ENCODE peak calls at places on chromosomes 12 and 14, in eight cellular contexts. I is Peyer's patch, O is HCT116, C is AG04450, P is tibial artery, V is GM23248, E is body of pancreas, N is aorta. A is an unnamed sample.

GRCh38 chr14:69312608-69313007 is 52.6 kb downstream of the GALNT16 start:
- DNase-seq in C (no peak), N (peak; percentile 37), O (no peak), V (no peak), E (no peak), I (no peak), P (no peak), A (no peak)

GRCh38 chr12:79006306-79006705 is 141.7 kb downstream of the SYT1 start:
- DNase-seq in O (peak; percentile 12), I (no peak), E (no peak), P (no peak), C (no peak), V (peak; percentile 23), N (no peak), A (no peak)

GRCh38 chr12:67698711-67699603 is 50.4 kb downstream of the DYRK2 start:
- DNase-seq in O (no peak), C (no peak), P (no peak), E (no peak), I (peak; percentile 18), N (no peak), V (peak; percentile 90), A (no peak)

GRCh38 chr14:73489481-73490175 is 1.1 kb upstream of the RIOX1 start:
- DNase-seq in I (no peak), P (no peak), V (no peak), N (no peak), E (no peak), C (no peak), O (no peak), A (no peak)

GRCh38 chr14:55889124-55889523 is 229.1 kb upstream of the PELI2 start:
- DNase-seq in O (no peak), V (no peak), I (no peak), P (no peak), C (no peak), E (peak; percentile 72), N (no peak), A (no peak)

GRCh38 chr14:35229495-35230089 is 62.6 kb upstream of the PSMA6 start:
- DNase-seq in N (no peak), O (no peak), I (no peak), V (no peak), E (no peak), P (no peak), C (no peak), A (no peak)

GRCh38 chr14:68703093-68703492 is 89.8 kb downstream of the ZFP36L1 start:
- DNase-seq in N (no peak), P (no peak), O (no peak), C (no peak), E (peak; percentile 50), V (peak; percentile 91), I (peak; percentile 43), A (no peak)

GRCh38 chr14:93369393-93370266 is 22.6 kb downstream of the COX8C start:
- DNase-seq in I (peak; percentile 49), N (no peak), V (no peak), O (no peak), C (no peak), E (no peak), P (no peak), A (no peak)

GRCh38 chr12:113981876-113982275 is 15.8 kb upstream of the RBM19 start:
- DNase-seq in O (no peak), V (no peak), E (no peak), C (no peak), I (no peak), N (peak; percentile 74), P (no peak), A (no peak)

GRCh38 chr12:6829532-6830220 is 1.5 kb downstream of the P3H3 start:
- DNase-seq in E (no peak), I (peak; percentile 32), V (peak; percentile 44), N (no peak), P (no peak), O (peak; percentile 63), C (no peak), A (peak; percentile 15)

GRCh38 chr12:120992989-120993388 is 14.6 kb downstream of the HNF1A start:
- DNase-seq in N (no peak), P (no peak), I (no peak), V (no peak), C (no peak), O (no peak), E (no peak), A (no peak)

GRCh38 chr14:31582286-31582691 is 21.1 kb downstream of the NUBPL start:
- DNase-seq in I (no peak), C (peak; percentile 36), P (peak; percentile 33), V (peak; percentile 49), O (no peak), E (peak; percentile 27), N (no peak), A (no peak)

GRCh38 chr14:68255697-68256178 is 436.2 kb downstream of the RAD51B start:
- DNase-seq in I (no peak), C (peak; percentile 80), E (no peak), O (no peak), V (peak; percentile 66), N (no peak), P (no peak), A (no peak)

GRCh38 chr14:75126121-75126544 is 715 bp downstream of the NEK9 start:
- DNase-seq in E (no peak), P (no peak), I (no peak), V (peak; percentile 32), O (no peak), N (no peak), C (no peak), A (no peak)

GRCh38 chr14:23727566-23728335 is 91.6 kb downstream of the DHRS2 start:
- DNase-seq in E (peak; percentile 38), N (no peak), C (no peak), I (no peak), O (peak; percentile 56), V (peak; percentile 75), P (no peak), A (no peak)

GRCh38 chr12:12559699-12560296 is 2.9 kb downstream of the DUSP16 start:
- DNase-seq in V (no peak), I (no peak), N (no peak), P (no peak), E (no peak), C (no peak), O (no peak), A (no peak)

GRCh38 chr14:30064454-30064853 is 136.8 kb upstream of the PRKD1 start:
- DNase-seq in E (no peak), C (no peak), I (no peak), N (no peak), O (no peak), V (peak; percentile 14), P (no peak), A (no peak)

GRCh38 chr12:102869571-102869970 is 47.5 kb downstream of the PAH start:
- DNase-seq in I (no peak), C (no peak), P (no peak), E (no peak), O (no peak), N (no peak), V (no peak), A (no peak)
- H3K27ac ChIP-seq in I (no peak overlapping the region), C (no peak overlapping the region), P (no peak overlapping the region), E (no peak overlapping the region), O (no peak overlapping the region), N (no peak overlapping the region), V (no peak overlapping the region), A (no peak overlapping the region)

GRCh38 chr12:2794261-2794735 is 472 bp upstream of the FKBP4 start:
- DNase-seq in V (peak; percentile 55), E (no peak), N (no peak), P (peak; percentile 23), I (peak; percentile 28), C (no peak), O (no peak), A (no peak)
- H3K27ac ChIP-seq in V (peak overlapping the region; percentile 8), E (no peak overlapping the region), N (peak overlapping the region; percentile 4), P (peak overlapping the region; percentile 91), I (peak overlapping the region; percentile 81), C (no peak overlapping the region), O (peak overlapping the region; percentile 37), A (peak overlapping the region; percentile 89)

GRCh38 chr12:117036046-117036445 is 63.2 kb downstream of the TESC start:
- DNase-seq in E (no peak), O (no peak), C (no peak), I (no peak), N (peak; percentile 58), V (no peak), P (no peak), A (no peak)
- H3K27ac ChIP-seq in E (no peak overlapping the region), O (no peak overlapping the region), C (no peak overlapping the region), I (no peak overlapping the region), N (no peak overlapping the region), V (no peak overlapping the region), P (no peak overlapping the region), A (no peak overlapping the region)

GRCh38 chr12:124385219-124385969 is 90.5 kb downstream of the RFLNA start:
- DNase-seq in E (no peak), I (no peak), V (peak; percentile 92), N (no peak), P (no peak), C (peak; percentile 61), O (no peak), A (no peak)

GRCh38 chr12:124380793-124381453 is 86.0 kb downstream of the RFLNA start:
- DNase-seq in E (no peak), V (no peak), C (no peak), P (no peak), I (no peak), N (no peak), O (no peak), A (no peak)

GRCh38 chr12:124384299-124384894 is 89.5 kb downstream of the RFLNA start:
- DNase-seq in N (no peak), E (no peak), P (no peak), V (no peak), O (no peak), C (no peak), I (no peak), A (no peak)

GRCh38 chr12:124381454-124382207 is 86.7 kb downstream of the RFLNA start:
- DNase-seq in P (peak; percentile 92), E (peak; percentile 94), V (peak; percentile 90), C (no peak), O (no peak), I (peak; percentile 34), N (peak; percentile 95), A (peak; percentile 92)

DNA sequence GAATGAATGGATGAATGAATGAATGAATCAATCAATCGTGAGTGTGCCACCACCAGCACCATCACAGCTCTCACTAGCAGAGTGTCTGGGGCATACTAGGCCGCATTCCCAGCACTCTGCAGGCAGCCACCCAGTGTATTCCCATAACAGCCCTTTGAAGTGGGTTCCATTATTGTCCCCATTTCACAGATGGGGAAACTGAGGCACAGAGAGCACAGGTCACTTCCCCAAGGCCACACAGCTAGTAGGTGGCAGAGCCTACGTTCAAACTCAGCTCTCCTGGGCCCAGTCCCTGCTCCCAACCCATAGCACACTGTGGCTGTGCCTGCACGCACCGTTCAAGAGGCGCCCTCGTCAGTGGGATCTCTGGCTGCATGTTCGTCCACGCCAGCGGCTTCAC is 88.1 kb downstream of the RFLNA start:
- DNase-seq in I (no peak), V (no peak), P (no peak), N (no peak), O (no peak), C (no peak), E (no peak), A (no peak)
- H3K27ac ChIP-seq in I (no peak overlapping the region), V (peak overlapping the region; percentile 94), P (peak overlapping the region; percentile 86), N (no peak overlapping the region), O (no peak overlapping the region), C (no peak overlapping the region), E (peak overlapping the region; percentile 70), A (no peak overlapping the region)

A was measured in right lobe of liver.